ENCODE peak calls at places on chromosomes 12 and 14, in six cellular contexts. G, B, V, E, Y and H are unnamed samples.

GRCh38 chr14:74211945-74212580 is 27.2 kb upstream of the VSX2 start:
- DNase-seq in G (no peak), B (no peak), V (no peak), E (no peak), Y (no peak), H (no peak)

GRCh38 chr12:56932867-56933266 is 1.3 kb downstream of the SDR9C7 start:
- DNase-seq in G (peak; percentile 65), B (no peak), V (no peak), E (no peak), Y (no peak), H (no peak)

GRCh38 chr14:34324363-34324795 is 137.7 kb downstream of the SPTSSA start:
- DNase-seq in G (no peak), B (no peak), V (no peak), E (no peak), Y (peak; percentile 14), H (no peak)

GRCh38 chr14:102081231-102082080 is 5.4 kb downstream of the HSP90AA1 start:
- DNase-seq in G (no peak), B (no peak), V (no peak), E (no peak), Y (no peak), H (no peak)

GRCh38 chr12:112973712-112974305 is 4.5 kb upstream of the OAS2 start:
- DNase-seq in G (no peak), B (no peak), V (no peak), E (no peak), Y (no peak), H (no peak)

GRCh38 chr14:102774391-102775153 is 2.7 kb upstream of the TRAF3 start:
- DNase-seq in G (no peak), B (no peak), V (peak; percentile 58), E (peak; percentile 42), Y (no peak), H (peak; percentile 76)

GRCh38 chr14:49505026-49505766 is 81.0 kb downstream of the RPS29 start:
- DNase-seq in G (no peak), B (no peak), V (no peak), E (no peak), Y (no peak), H (no peak)

GRCh38 chr12:95054206-95054605 is 19.2 kb downstream of the NR2C1 start:
- DNase-seq in G (no peak), B (no peak), V (no peak), E (no peak), Y (no peak), H (no peak)

GRCh38 chr12:74890237-74890599 is 319.4 kb downstream of the KCNC2 start:
- DNase-seq in G (no peak), B (no peak), V (no peak), E (no peak), Y (peak; percentile 19), H (no peak)

GRCh38 chr12:52225752-52226151 is 7.3 kb upstream of the KRT7 start:
- DNase-seq in G (no peak), B (no peak), V (no peak), E (no peak), Y (no peak), H (no peak)

GRCh38 chr12:25256826-25257225 is 6.1 kb upstream of the KRAS start:
- DNase-seq in G (no peak), B (no peak), V (no peak), E (no peak), Y (no peak), H (no peak)

GRCh38 chr14:68271996-68272395 is 452.4 kb downstream of the RAD51B start:
- DNase-seq in G (no peak), B (no peak), V (no peak), E (no peak), Y (no peak), H (no peak)

GRCh38 chr14:80110721-80111120 is 100.6 kb downstream of the DIO2 start:
- DNase-seq in G (no peak), B (no peak), V (no peak), E (no peak), Y (no peak), H (no peak)

GRCh38 chr12:111598637-111599458 is at the start of gene ATXN2:
- DNase-seq in G (peak; percentile 76), B (no peak), V (peak; percentile 86), E (peak; percentile 67), Y (no peak), H (peak; percentile 61)

GRCh38 chr12:130998136-130998535 is 44.4 kb downstream of the ADGRD1 start:
- DNase-seq in G (no peak), B (no peak), V (peak; percentile 3), E (no peak), Y (no peak), H (no peak)

GRCh38 chr12:28708918-28709371 is 440.1 kb upstream of the FAR2 start:
- DNase-seq in G (no peak), B (no peak), V (no peak), E (no peak), Y (peak; percentile 79), H (no peak)

GRCh38 chr14:51901475-51902024 is 41.1 kb downstream of the GNG2 start:
- DNase-seq in G (no peak), B (no peak), V (no peak), E (no peak), Y (no peak), H (no peak)

GRCh38 chr12:28710882-28711281 is 438.2 kb upstream of the FAR2 start:
- DNase-seq in G (no peak), B (no peak), V (no peak), E (no peak), Y (peak; percentile 59), H (no peak)

GRCh38 chr12:122951979-122952892 is 14.0 kb downstream of the ABCB9 start:
- DNase-seq in G (no peak), B (no peak), V (peak; percentile 84), E (peak; percentile 68), Y (no peak), H (peak; percentile 78)

GRCh38 chr14:85587152-85587697 is 57.3 kb downstream of the FLRT2 start:
- DNase-seq in G (no peak), B (no peak), V (no peak), E (no peak), Y (peak; percentile 98), H (no peak)

GRCh38 chr12:58509116-58509885 is 411.0 kb downstream of the LRIG3 start:
- DNase-seq in G (no peak), B (no peak), V (no peak), E (no peak), Y (no peak), H (no peak)

GRCh38 chr14:73233564-73233963 is 3.7 kb upstream of the PAPLN start:
- DNase-seq in G (peak; percentile 50), B (no peak), V (no peak), E (no peak), Y (no peak), H (no peak)

GRCh38 chr12:2640709-2641108 is 154.1 kb upstream of the FKBP4 start:
- DNase-seq in G (peak; percentile 89), B (peak; percentile 30), V (peak; percentile 34), E (peak; percentile 64), Y (peak; percentile 84), H (no peak)

GRCh38 chr14:68574906-68575305 is 218.0 kb downstream of the ZFP36L1 start:
- DNase-seq in G (no peak), B (no peak), V (no peak), E (no peak), Y (no peak), H (no peak)

GRCh38 chr14:36834293-36834692 is 172.6 kb downstream of the PAX9 start:
- DNase-seq in G (no peak), B (no peak), V (no peak), E (no peak), Y (no peak), H (no peak)

GRCh38 chr14:36824854-36825253 is 163.2 kb downstream of the PAX9 start:
- DNase-seq in G (no peak), B (no peak), V (no peak), E (no peak), Y (no peak), H (no peak)

GRCh38 chr14:36826614-36827013 is 165.0 kb downstream of the PAX9 start:
- DNase-seq in G (no peak), B (no peak), V (no peak), E (no peak), Y (no peak), H (no peak)

GRCh38 chr14:36827861-36828260 is 166.2 kb downstream of the PAX9 start:
- DNase-seq in G (no peak), B (no peak), V (no peak), E (no peak), Y (no peak), H (no peak)

GRCh38 chr14:36829547-36829946 is 167.9 kb downstream of the PAX9 start:
- DNase-seq in G (no peak), B (no peak), V (no peak), E (no peak), Y (no peak), H (no peak)
- TF ChIP-seq CTCF in G (no peak), B (no peak), V (no peak), E (no peak), Y (no peak), H (no peak)

GRCh38 chr14:95290021-95290420 is 29.7 kb downstream of the CLMN start:
- DNase-seq in G (peak; percentile 46), B (no peak), V (no peak), E (peak; percentile 1), Y (no peak), H (no peak)

GRCh38 chr14:95293474-95293873 is 26.2 kb downstream of the CLMN start:
- DNase-seq in G (no peak), B (no peak), V (no peak), E (no peak), Y (no peak), H (no peak)

GRCh38 chr14:95292660-95293425 is 26.9 kb downstream of the CLMN start:
- DNase-seq in G (no peak), B (no peak), V (no peak), E (no peak), Y (no peak), H (no peak)

GRCh38 chr14:95290769-95291440 is 28.8 kb downstream of the CLMN start:
- DNase-seq in G (peak; percentile 70), B (no peak), V (peak; percentile 80), E (peak; percentile 12), Y (no peak), H (no peak)

GRCh38 chr14:95291859-95292542 is 27.7 kb downstream of the CLMN start:
- DNase-seq in G (peak; percentile 83), B (peak; percentile 55), V (peak; percentile 73), E (peak; percentile 56), Y (no peak), H (no peak)
- TF ChIP-seq CTCF in G (no peak), B (no peak), V (no peak), E (no peak), Y (no peak), H (no peak)

GRCh38 chr14:76006253-76006652 is 20.7 kb downstream of the IFT43 start:
- DNase-seq in G (no peak), B (no peak), V (no peak), E (no peak), Y (no peak), H (no peak)
- TF ChIP-seq CTCF in G (no peak), B (no peak), V (no peak), E (no peak), Y (no peak), H (no peak)

DNA sequence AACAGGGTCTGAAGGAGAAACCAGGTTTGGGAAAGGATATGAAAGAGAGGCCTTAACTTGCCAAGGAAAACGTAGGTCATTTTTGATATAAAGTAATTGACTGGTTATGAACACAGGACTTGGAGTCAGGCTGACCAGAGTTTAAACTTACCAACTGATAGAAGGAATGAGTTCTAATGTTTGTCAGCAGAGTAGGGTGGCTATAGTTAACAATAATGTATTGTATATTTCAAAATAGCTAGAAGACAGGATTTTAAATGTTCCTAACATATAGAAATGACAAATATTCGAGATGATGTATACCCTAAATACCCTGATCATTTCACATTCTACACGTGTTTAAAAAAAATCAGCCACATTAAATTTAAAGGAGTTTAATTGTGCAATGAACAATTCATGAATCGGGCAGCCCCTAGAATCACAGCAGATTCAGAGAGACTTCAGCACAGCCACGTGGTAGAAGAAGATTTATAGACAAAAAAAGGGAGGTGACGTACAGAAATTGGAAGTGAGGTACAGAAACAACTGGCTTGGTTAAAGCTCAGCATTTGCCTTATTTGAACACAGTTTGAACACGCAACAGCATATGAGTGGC is 52.5 kb upstream of the PLEKHG7 start:
- DNase-seq in G (no peak), B (no peak), V (no peak), E (no peak), Y (no peak), H (no peak)
- TF ChIP-seq CTCF in G (no peak), B (no peak), V (no peak), E (no peak), Y (no peak), H (no peak)